ENCODE peak calls at places on chromosomes 3 and 15, in seven cellular contexts. One of them, this sample, is unnamed.

GRCh38 chr15:75042730-75043508 is 19.5 kb downstream of the PPCDC start:
- DNase-seq in Panc1: no peak
- DNase-seq in HCT116: peak; percentile 43
- DNase-seq in HL-60: peak; percentile 100
- DNase-seq in GM12878: peak; percentile 100
- DNase-seq in HepG2: peak; percentile 93
- DNase-seq in A549: peak; percentile 76
- DNase-seq in this sample: peak; percentile 70

GRCh38 chr3:124032351-124032880 is 40.5 kb upstream of the ROPN1 start:
- DNase-seq in HepG2: no peak
- DNase-seq in A549: no peak
- DNase-seq in GM12878: no peak
- DNase-seq in HCT116: no peak
- DNase-seq in HL-60: no peak
- DNase-seq in Panc1: no peak
- DNase-seq in this sample: peak; percentile 54

GRCh38 chr15:84947947-84948830 is 33.5 kb upstream of the PDE8A start:
- DNase-seq in HCT116: no peak
- DNase-seq in A549: peak; percentile 43
- DNase-seq in HL-60: no peak
- DNase-seq in Panc1: no peak
- DNase-seq in GM12878: no peak
- DNase-seq in HepG2: no peak
- DNase-seq in this sample: no peak

GRCh38 chr15:65660927-65661326 is 39.2 kb downstream of the SLC24A1 start:
- DNase-seq in GM12878: no peak
- DNase-seq in A549: no peak
- DNase-seq in HL-60: peak; percentile 29
- DNase-seq in HepG2: no peak
- DNase-seq in HCT116: no peak
- DNase-seq in Panc1: no peak
- DNase-seq in this sample: no peak

GRCh38 chr3:57068437-57069089 is 8.1 kb downstream of the SPATA12 start:
- DNase-seq in HepG2: no peak
- DNase-seq in HL-60: peak; percentile 49
- DNase-seq in HCT116: peak; percentile 81
- DNase-seq in GM12878: peak; percentile 95
- DNase-seq in A549: peak; percentile 68
- DNase-seq in Panc1: peak; percentile 77
- DNase-seq in this sample: no peak

GRCh38 chr3:101984356-101984755 is 135.0 kb downstream of the NFKBIZ start:
- DNase-seq in HL-60: no peak
- DNase-seq in GM12878: no peak
- DNase-seq in A549: no peak
- DNase-seq in HCT116: no peak
- DNase-seq in Panc1: no peak
- DNase-seq in HepG2: no peak
- DNase-seq in this sample: no peak

GRCh38 chr3:179297971-179298725 is 24.7 kb upstream of the ZNF639 start:
- DNase-seq in HL-60: no peak
- DNase-seq in A549: no peak
- DNase-seq in HepG2: no peak
- DNase-seq in GM12878: no peak
- DNase-seq in HCT116: no peak
- DNase-seq in Panc1: no peak
- DNase-seq in this sample: no peak

GRCh38 chr3:14428087-14429067 is 26.0 kb downstream of the SLC6A6 start:
- DNase-seq in A549: no peak
- DNase-seq in HCT116: no peak
- DNase-seq in GM12878: no peak
- DNase-seq in Panc1: no peak
- DNase-seq in HL-60: no peak
- DNase-seq in HepG2: no peak
- DNase-seq in this sample: no peak

GRCh38 chr15:80579611-80580010 is 115.5 kb upstream of the ABHD17C start:
- DNase-seq in HL-60: no peak
- DNase-seq in Panc1: no peak
- DNase-seq in GM12878: no peak
- DNase-seq in HepG2: no peak
- DNase-seq in HCT116: no peak
- DNase-seq in A549: no peak
- DNase-seq in this sample: no peak

GRCh38 chr3:161222662-161223061 is 1.6 kb downstream of the NMD3 start:
- DNase-seq in Panc1: no peak
- DNase-seq in HL-60: no peak
- DNase-seq in GM12878: no peak
- DNase-seq in HCT116: no peak
- DNase-seq in HepG2: no peak
- DNase-seq in A549: no peak
- DNase-seq in this sample: no peak

GRCh38 chr3:171190668-171191067 is 164.1 kb upstream of the SLC2A2 start:
- DNase-seq in HepG2: no peak
- DNase-seq in Panc1: no peak
- DNase-seq in A549: no peak
- DNase-seq in GM12878: no peak
- DNase-seq in HL-60: no peak
- DNase-seq in HCT116: no peak
- DNase-seq in this sample: no peak

GRCh38 chr3:74273091-74273490 is 341.4 kb downstream of the CNTN3 start:
- DNase-seq in HCT116: no peak
- DNase-seq in HepG2: no peak
- DNase-seq in HL-60: no peak
- DNase-seq in GM12878: no peak
- DNase-seq in A549: no peak
- DNase-seq in Panc1: no peak
- DNase-seq in this sample: no peak

GRCh38 chr3:186964629-186965028 is 34.3 kb downstream of the ST6GAL1 start:
- DNase-seq in A549: no peak
- DNase-seq in HL-60: no peak
- DNase-seq in Panc1: no peak
- DNase-seq in GM12878: no peak
- DNase-seq in HCT116: no peak
- DNase-seq in HepG2: no peak
- DNase-seq in this sample: peak; percentile 54

GRCh38 chr15:39310633-39311032 is 270.2 kb upstream of the THBS1 start:
- DNase-seq in HL-60: peak; percentile 16
- DNase-seq in GM12878: no peak
- DNase-seq in HepG2: no peak
- DNase-seq in Panc1: no peak
- DNase-seq in A549: no peak
- DNase-seq in HCT116: no peak
- DNase-seq in this sample: no peak

GRCh38 chr3:33236005-33236404 is 17.4 kb upstream of the SUSD5 start:
- DNase-seq in HL-60: no peak
- DNase-seq in GM12878: no peak
- DNase-seq in HepG2: no peak
- DNase-seq in A549: no peak
- DNase-seq in HCT116: no peak
- DNase-seq in Panc1: no peak
- DNase-seq in this sample: no peak

GRCh38 chr3:27721717-27722564 is at the start of gene EOMES:
- DNase-seq in HCT116: peak; percentile 73
- DNase-seq in HepG2: peak; percentile 30
- DNase-seq in GM12878: no peak
- DNase-seq in HL-60: peak; percentile 32
- DNase-seq in Panc1: no peak
- DNase-seq in A549: peak; percentile 89
- DNase-seq in this sample: peak; percentile 91

GRCh38 chr3:41572092-41572491 is 372.8 kb downstream of the CTNNB1 start:
- DNase-seq in HL-60: no peak
- DNase-seq in A549: no peak
- DNase-seq in GM12878: no peak
- DNase-seq in Panc1: no peak
- DNase-seq in HCT116: no peak
- DNase-seq in HepG2: no peak
- DNase-seq in this sample: no peak
- TF ChIP-seq CTCF in HL-60: no peak
- TF ChIP-seq CTCF in A549: no peak
- TF ChIP-seq CTCF in GM12878: no peak
- TF ChIP-seq CTCF in Panc1: no peak
- TF ChIP-seq CTCF in HCT116: no peak
- TF ChIP-seq CTCF in HepG2: no peak
- TF ChIP-seq CTCF in this sample: no peak

GRCh38 chr3:159764211-159765024 is 224.2 kb upstream of the IL12A start:
- DNase-seq in GM12878: no peak
- DNase-seq in HCT116: no peak
- DNase-seq in Panc1: peak; percentile 45
- DNase-seq in A549: peak; percentile 78
- DNase-seq in HL-60: no peak
- DNase-seq in HepG2: no peak
- DNase-seq in this sample: no peak
- TF ChIP-seq REST in GM12878: no peak
- TF ChIP-seq REST in HCT116: no peak
- TF ChIP-seq REST in Panc1: no peak
- TF ChIP-seq REST in A549: no peak
- TF ChIP-seq REST in HL-60: no peak
- TF ChIP-seq REST in HepG2: no peak
- TF ChIP-seq REST in this sample: no peak

DNA sequence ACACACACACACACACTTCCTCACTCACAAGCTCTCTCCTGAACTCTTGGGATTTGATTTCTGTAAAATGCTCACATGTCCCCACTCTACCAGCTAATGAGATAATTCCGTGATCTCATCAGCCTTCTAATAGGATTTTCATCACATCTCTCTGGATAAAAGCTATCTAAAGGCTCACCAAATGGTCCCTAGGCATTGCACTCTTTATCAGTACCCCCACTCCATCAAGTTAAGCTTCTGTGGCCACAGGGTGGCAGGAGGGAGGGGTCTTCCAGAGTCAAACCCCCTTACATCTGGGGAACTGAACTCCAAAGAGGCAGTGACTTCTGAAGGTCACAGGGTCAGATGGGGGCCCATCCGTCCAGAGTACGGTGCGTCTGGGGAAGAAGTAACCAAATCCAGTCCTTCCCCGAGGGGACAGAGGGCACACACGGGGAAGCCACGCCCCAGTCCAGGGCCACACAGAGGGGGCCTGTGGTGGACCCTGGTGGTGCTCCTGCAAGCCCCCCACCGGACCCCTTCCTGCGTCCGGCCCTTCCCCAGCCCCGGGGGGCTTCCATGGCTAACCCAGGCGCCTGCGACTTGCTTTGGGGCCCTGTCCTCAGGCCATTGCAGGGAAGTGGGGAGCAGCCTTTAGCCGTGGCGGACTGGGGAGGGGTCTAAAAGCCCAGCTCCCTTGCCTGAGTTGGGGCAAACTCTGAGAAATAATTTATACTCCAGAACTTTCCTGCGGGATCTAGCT is 25.5 kb downstream of the CPN2 start:
- DNase-seq in HepG2: no peak
- DNase-seq in HL-60: no peak
- DNase-seq in HCT116: no peak
- DNase-seq in A549: no peak
- DNase-seq in GM12878: no peak
- DNase-seq in Panc1: no peak
- DNase-seq in this sample: no peak
- TF ChIP-seq CTCF in HepG2: no peak
- TF ChIP-seq CTCF in HL-60: no peak
- TF ChIP-seq CTCF in HCT116: no peak
- TF ChIP-seq CTCF in A549: no peak
- TF ChIP-seq CTCF in GM12878: no peak
- TF ChIP-seq CTCF in Panc1: no peak
- TF ChIP-seq CTCF in this sample: peak; percentile 16

DNA sequence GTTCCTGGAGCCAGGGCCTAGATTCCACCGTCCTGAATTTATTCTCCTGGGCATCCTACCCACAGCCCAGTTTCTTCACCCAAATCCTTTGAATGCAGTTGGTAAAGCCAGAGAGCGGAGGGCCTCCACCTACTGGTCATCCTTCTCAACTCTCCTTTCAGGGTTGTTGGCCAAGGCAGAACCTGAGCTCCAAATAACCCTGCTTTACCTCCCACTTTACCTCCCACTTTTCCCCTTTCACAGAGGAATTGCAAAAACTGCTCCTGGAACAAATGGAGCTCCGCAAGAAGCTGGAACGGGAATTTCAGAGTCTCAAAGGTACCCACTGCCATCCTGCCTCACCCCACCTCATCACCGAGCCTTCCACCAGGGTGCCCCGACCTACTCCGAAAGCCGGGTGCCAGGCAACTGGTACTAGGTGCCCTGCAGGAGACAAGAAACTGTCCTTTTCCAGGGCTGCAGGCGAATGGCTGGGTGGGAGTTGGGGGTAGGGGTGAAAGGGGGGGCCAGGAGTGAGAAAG is 6.8 kb downstream of the SKOR1 start:
- DNase-seq in HCT116: no peak
- DNase-seq in HL-60: no peak
- DNase-seq in GM12878: no peak
- DNase-seq in HepG2: no peak
- DNase-seq in Panc1: no peak
- DNase-seq in A549: peak; percentile 74
- DNase-seq in this sample: peak; percentile 77
- TF ChIP-seq REST in HCT116: no peak
- TF ChIP-seq REST in HL-60: no peak
- TF ChIP-seq REST in GM12878: no peak
- TF ChIP-seq REST in HepG2: no peak
- TF ChIP-seq REST in Panc1: no peak
- TF ChIP-seq REST in A549: no peak
- TF ChIP-seq REST in this sample: no peak

DNA sequence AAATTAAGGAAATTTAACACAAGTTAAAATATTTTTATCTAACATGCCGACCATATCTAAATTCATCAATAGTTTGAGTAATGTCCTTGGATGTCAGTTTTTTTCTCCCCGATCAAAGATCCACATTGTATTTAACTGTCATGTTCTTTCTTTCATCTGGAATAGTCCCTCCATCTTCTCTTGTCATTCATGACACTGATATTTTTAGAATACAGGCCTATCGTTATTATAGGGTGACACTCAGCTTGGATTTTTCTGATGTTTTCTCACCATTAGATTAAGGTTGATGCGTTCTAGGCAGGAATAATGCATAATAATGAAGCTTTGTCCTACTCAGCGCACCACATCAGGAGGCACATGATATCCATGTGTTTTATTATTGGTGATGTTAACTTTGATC is 13.2 kb upstream of the PYGO1 start:
- DNase-seq in HL-60: no peak
- DNase-seq in HepG2: no peak
- DNase-seq in Panc1: no peak
- DNase-seq in GM12878: no peak
- DNase-seq in HCT116: no peak
- DNase-seq in A549: no peak
- DNase-seq in this sample: no peak
- TF ChIP-seq CTCF in HL-60: no peak
- TF ChIP-seq CTCF in HepG2: no peak
- TF ChIP-seq CTCF in Panc1: no peak
- TF ChIP-seq CTCF in GM12878: no peak
- TF ChIP-seq CTCF in HCT116: no peak
- TF ChIP-seq CTCF in A549: no peak
- TF ChIP-seq CTCF in this sample: no peak

DNA sequence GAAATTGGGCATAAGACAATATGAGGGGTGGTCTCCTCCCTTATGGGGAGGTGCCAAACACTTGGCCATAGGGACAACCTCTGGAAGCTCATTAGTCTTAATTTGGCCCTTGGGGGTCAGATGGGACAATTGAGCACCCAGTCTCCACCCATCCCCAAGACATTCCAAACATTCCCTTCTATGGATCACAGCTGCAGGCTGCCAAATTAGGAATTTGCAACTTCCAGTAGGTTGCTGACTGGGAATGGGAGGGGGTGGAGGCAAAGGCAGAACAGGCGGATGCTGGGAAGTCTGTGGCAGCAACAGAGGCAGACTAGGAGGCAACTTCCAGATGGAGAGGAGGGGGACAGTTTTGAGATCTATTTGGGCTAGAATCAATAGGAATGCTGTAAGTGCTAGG is 1.4 kb upstream of the PDHB start:
- DNase-seq in HepG2: peak; percentile 6
- DNase-seq in HCT116: no peak
- DNase-seq in A549: peak; percentile 11
- DNase-seq in GM12878: no peak
- DNase-seq in Panc1: no peak
- DNase-seq in HL-60: no peak
- DNase-seq in this sample: peak; percentile 94
- TF ChIP-seq REST in HepG2: no peak
- TF ChIP-seq REST in HCT116: no peak
- TF ChIP-seq REST in A549: no peak
- TF ChIP-seq REST in GM12878: no peak
- TF ChIP-seq REST in Panc1: no peak
- TF ChIP-seq REST in HL-60: no peak
- TF ChIP-seq REST in this sample: no peak